ENCODE peak calls at places on chromosomes 5 and 9, in nine cellular contexts. A is neuronal stem cell, K is fibroblast of lung, R is brain microvascular endothelial cell, O is caudate nucleus, X is PC-9, F is transverse colon, U is GM23248, L is DND-41. M is an unnamed sample.

GRCh38 chr5:34524123-34524522 is 132.0 kb upstream of the RAI14 start:
- DNase-seq in K (peak; percentile 74), U (peak; percentile 85), X (peak; percentile 29), F (no peak), R (peak; percentile 85), O (no peak), L (no peak), A (no peak), M (no peak)

GRCh38 chr5:82413302-82414042 is 135.3 kb upstream of the RPS23 start:
- DNase-seq in O (no peak), A (no peak), X (no peak), F (no peak), U (peak; percentile 85), L (no peak), K (peak; percentile 97), R (peak; percentile 43), M (no peak)

GRCh38 chr9:4389755-4390154 is 89.9 kb upstream of the GLIS3 start:
- DNase-seq in A (no peak), U (no peak), R (no peak), F (no peak), L (no peak), X (no peak), K (no peak), O (no peak), M (no peak)

GRCh38 chr5:6780802-6781391 is 67.7 kb downstream of the TENT4A start:
- DNase-seq in O (no peak), R (no peak), U (no peak), L (peak; percentile 45), F (no peak), K (no peak), A (no peak), X (no peak), M (no peak)

GRCh38 chr9:107280543-107280942 is 2.5 kb upstream of the RAD23B start:
- DNase-seq in U (peak; percentile 69), L (no peak), R (no peak), K (no peak), A (no peak), O (no peak), F (no peak), X (peak; percentile 42), M (no peak)

GRCh38 chr9:132733133-132733815 is 63.0 kb downstream of the GTF3C4 start:
- DNase-seq in L (no peak), F (no peak), K (peak; percentile 39), U (peak; percentile 36), X (no peak), R (no peak), O (no peak), A (no peak), M (no peak)

GRCh38 chr9:124761710-124762109 is 9.4 kb downstream of the NR6A1 start:
- DNase-seq in A (no peak), X (no peak), F (no peak), L (no peak), U (no peak), R (no peak), K (no peak), O (no peak), M (no peak)

GRCh38 chr5:1007221-1007680 is 1.4 kb upstream of the NKD2 start:
- DNase-seq in U (no peak), X (peak; percentile 6), R (no peak), F (peak; percentile 4), L (no peak), K (no peak), A (no peak), O (no peak), M (no peak)

GRCh38 chr5:40414922-40415321 is 264.8 kb upstream of the PTGER4 start:
- DNase-seq in O (no peak), F (no peak), U (no peak), K (no peak), X (no peak), A (no peak), R (no peak), L (no peak), M (no peak)

GRCh38 chr9:97714435-97714834 is 17.3 kb upstream of the XPA start:
- DNase-seq in O (no peak), X (peak; percentile 92), U (peak; percentile 75), R (peak; percentile 25), F (no peak), A (no peak), K (peak; percentile 58), L (no peak), M (no peak)

GRCh38 chr5:91162534-91163381 is 220.4 kb downstream of the ARRDC3 start:
- DNase-seq in O (no peak), K (peak; percentile 88), U (peak; percentile 94), R (peak; percentile 92), X (peak; percentile 83), L (no peak), F (peak; percentile 79), A (peak; percentile 9), M (no peak)

GRCh38 chr9:90326219-90326618 is 316.4 kb downstream of the DIRAS2 start:
- DNase-seq in L (no peak), F (no peak), X (no peak), R (no peak), O (no peak), K (peak; percentile 61), U (no peak), A (no peak), M (no peak)

GRCh38 chr5:10611290-10611689 is 47.4 kb downstream of the ANKRD33B start:
- DNase-seq in K (peak; percentile 39), U (no peak), F (no peak), L (no peak), R (peak; percentile 81), X (no peak), O (no peak), A (no peak), M (no peak)

GRCh38 chr9:107425110-107426025 is 64.2 kb downstream of the KLF4 start:
- DNase-seq in K (peak; percentile 69), X (peak; percentile 75), F (peak; percentile 68), R (peak; percentile 43), A (peak; percentile 56), U (peak; percentile 81), O (peak; percentile 28), L (peak; percentile 24), M (peak; percentile 32)

GRCh38 chr5:80672140-80672736 is 17.5 kb upstream of the DHFR start:
- DNase-seq in F (peak; percentile 79), A (peak; percentile 67), R (peak; percentile 57), O (no peak), X (peak; percentile 57), U (peak; percentile 79), L (peak; percentile 71), K (peak; percentile 77), M (no peak)

GRCh38 chr9:35112257-35113020 is 3.2 kb downstream of the ATOSB start:
- DNase-seq in X (no peak), L (no peak), U (peak; percentile 95), F (peak; percentile 40), K (peak; percentile 75), R (peak; percentile 32), O (no peak), A (no peak), M (no peak)
- H3K27ac ChIP-seq in X (no peak overlapping the region), L (peak overlapping the region; percentile 24), U (peak overlapping the region; percentile 98), F (peak overlapping the region; percentile 90), K (peak overlapping the region; percentile 93), R (peak overlapping the region; percentile 87), O (peak overlapping the region; percentile 86), A (peak overlapping the region; percentile 48), M (peak overlapping the region; percentile 85)

GRCh38 chr5:78972654-78973428 is 12.3 kb downstream of the ARSB start:
- DNase-seq in K (peak; percentile 73), U (peak; percentile 21), F (peak; percentile 42), A (no peak), R (peak; percentile 10), X (no peak), O (no peak), L (no peak), M (no peak)

GRCh38 chr5:78971998-78972397 is 13.1 kb downstream of the ARSB start:
- DNase-seq in O (no peak), L (no peak), R (no peak), K (no peak), A (no peak), X (no peak), U (no peak), F (no peak), M (no peak)

GRCh38 chr5:78979117-78979742 is 5.9 kb downstream of the ARSB start:
- DNase-seq in R (no peak), X (no peak), F (no peak), U (no peak), K (no peak), A (no peak), O (no peak), L (no peak), M (no peak)

GRCh38 chr5:78974011-78974410 is 11.1 kb downstream of the ARSB start:
- DNase-seq in U (no peak), R (no peak), K (no peak), F (no peak), L (no peak), A (no peak), O (peak; percentile 43), X (no peak), M (peak; percentile 50)

DNA sequence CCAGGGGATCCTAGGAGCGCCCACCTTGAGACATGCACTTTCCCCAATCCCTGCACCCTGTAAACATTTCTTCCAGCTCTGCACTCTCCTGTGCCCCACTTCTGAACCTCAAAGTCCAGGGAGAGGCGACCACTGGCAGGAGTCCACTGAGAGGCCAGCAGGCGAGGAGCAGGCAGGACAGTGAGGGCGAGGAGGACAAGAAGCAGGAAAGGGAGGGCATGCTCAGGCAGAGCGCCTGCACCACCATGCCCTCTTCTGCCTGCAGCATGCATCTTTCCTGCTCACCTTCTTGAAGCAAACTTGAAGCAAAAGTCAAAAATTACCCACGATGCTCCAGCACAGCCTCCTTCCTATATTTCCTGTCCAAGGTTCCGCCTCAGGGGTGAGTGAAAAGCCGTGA is 10.1 kb downstream of the ARSB start:
- DNase-seq in A (no peak), K (no peak), L (no peak), R (no peak), O (no peak), X (no peak), U (no peak), F (no peak), M (no peak)
- H3K27ac ChIP-seq in A (no peak overlapping the region), K (no peak overlapping the region), L (no peak overlapping the region), R (no peak overlapping the region), O (peak overlapping the region; percentile 55), X (no peak overlapping the region), U (no peak overlapping the region), F (peak overlapping the region; percentile 54), M (peak overlapping the region; percentile 52)

GRCh38 chr9:135070964-135071735 is 16.3 kb upstream of the OLFM1 start:
- DNase-seq in F (peak; percentile 0), O (no peak), R (no peak), A (no peak), L (no peak), X (no peak), K (no peak), U (no peak), M (no peak)
- H3K27ac ChIP-seq in F (no peak overlapping the region), O (no peak overlapping the region), R (no peak overlapping the region), A (no peak overlapping the region), L (no peak overlapping the region), X (no peak overlapping the region), K (no peak overlapping the region), U (no peak overlapping the region), M (no peak overlapping the region)

DNA sequence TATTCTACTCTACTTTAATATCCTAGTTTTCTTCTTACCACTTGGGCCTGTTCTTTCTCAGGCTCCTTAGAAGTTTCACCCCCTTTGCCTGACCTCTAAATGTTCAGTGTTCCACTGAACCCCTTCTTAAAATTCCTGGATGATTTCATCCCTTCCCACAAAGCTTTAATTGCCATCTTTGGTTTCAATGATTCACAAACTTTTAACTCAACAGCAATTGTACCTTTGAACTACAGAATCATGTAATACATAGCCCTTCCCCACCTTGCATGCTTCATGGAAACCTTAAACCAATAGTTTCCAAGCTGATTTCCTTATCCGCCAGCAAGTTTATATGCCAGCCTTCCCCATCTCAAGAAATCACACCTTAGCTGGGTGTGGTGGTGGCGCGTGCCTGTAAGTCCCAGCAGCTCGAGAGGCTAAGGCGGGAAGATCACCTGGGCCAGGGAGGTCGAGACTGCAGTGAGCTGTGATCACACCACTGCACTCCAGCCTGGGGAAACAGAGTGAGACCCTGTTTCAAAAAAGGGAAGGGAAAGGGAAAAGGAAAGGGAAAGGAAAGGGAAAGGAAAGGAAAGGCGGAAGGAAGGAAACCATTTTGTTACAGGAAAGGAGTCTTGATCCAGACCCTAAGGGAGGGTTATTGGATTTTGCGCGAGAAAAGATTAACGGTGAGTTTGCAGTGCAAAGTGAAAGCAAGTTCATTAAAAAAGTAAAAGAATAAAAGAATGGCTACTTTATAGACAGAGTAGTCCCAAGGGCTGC is 1023.7 kb upstream of the DMAC1 start:
- DNase-seq in K (no peak), L (no peak), U (no peak), X (no peak), R (no peak), F (no peak), O (no peak), A (no peak), M (no peak)
- H3K27ac ChIP-seq in K (no peak overlapping the region), L (no peak overlapping the region), U (no peak overlapping the region), X (no peak overlapping the region), R (no peak overlapping the region), F (no peak overlapping the region), O (no peak overlapping the region), A (no peak overlapping the region), M (no peak overlapping the region)

M was measured in substantia nigra.